ENCODE peak calls at places on chromosomes 11 and 22, in seven cellular contexts. M is BE2C, Y is endothelial cell, K is H1, X is astrocyte of the spinal cord, T is prostate gland, J is stomach. U is an unnamed sample.

GRCh38 chr11:65334696-65335295 is 1.1 kb downstream of the DPF2 start:
- DNase-seq in M (no peak), Y (no peak), K (no peak), X (no peak), T (no peak), J (no peak), U (no peak)

GRCh38 chr11:43803766-43804165 is 76.9 kb upstream of the ALKBH3 start:
- DNase-seq in M (no peak), Y (no peak), K (no peak), X (no peak), T (no peak), J (no peak), U (no peak)

GRCh38 chr11:118662401-118663271 is 16.8 kb downstream of the TREH start:
- DNase-seq in M (no peak), Y (no peak), K (no peak), X (no peak), T (no peak), J (no peak), U (no peak)

GRCh38 chr11:14258177-14258935 is 100.6 kb downstream of the RRAS2 start:
- DNase-seq in M (no peak), Y (no peak), K (peak), X (peak), T (no peak), J (no peak), U (no peak)

GRCh38 chr11:70397336-70397982 is 870 bp upstream of the CTTN start:
- DNase-seq in M (no peak), Y (peak), K (peak), X (no peak), T (no peak), J (no peak), U (no peak)

GRCh38 chr11:89495951-89496350 is 4.8 kb upstream of the NOX4 start:
- DNase-seq in M (no peak), Y (no peak), K (no peak), X (peak), T (no peak), J (no peak), U (no peak)

GRCh38 chr11:75174781-75175370 is 24.0 kb downstream of the SLCO2B1 start:
- DNase-seq in M (no peak), Y (no peak), K (no peak), X (no peak), T (no peak), J (no peak), U (no peak)

GRCh38 chr22:44196731-44197131 is 16.0 kb downstream of the PARVG start:
- DNase-seq in M (no peak), Y (no peak), K (no peak), X (no peak), T (no peak), J (no peak), U (no peak)

GRCh38 chr11:118152552-118153471 is at the start of gene SCN4B:
- DNase-seq in M (peak), Y (peak), K (peak), X (peak), T (peak), J (peak), U (no peak)

GRCh38 chr11:31779268-31779879 is 31.7 kb downstream of the PAX6 start:
- DNase-seq in M (no peak), Y (no peak), K (no peak), X (peak), T (no peak), J (no peak), U (no peak)

GRCh38 chr11:124068711-124069110 is 27.6 kb upstream of the OR10G7 start:
- DNase-seq in M (no peak), Y (no peak), K (no peak), X (no peak), T (no peak), J (no peak), U (no peak)

DNA sequence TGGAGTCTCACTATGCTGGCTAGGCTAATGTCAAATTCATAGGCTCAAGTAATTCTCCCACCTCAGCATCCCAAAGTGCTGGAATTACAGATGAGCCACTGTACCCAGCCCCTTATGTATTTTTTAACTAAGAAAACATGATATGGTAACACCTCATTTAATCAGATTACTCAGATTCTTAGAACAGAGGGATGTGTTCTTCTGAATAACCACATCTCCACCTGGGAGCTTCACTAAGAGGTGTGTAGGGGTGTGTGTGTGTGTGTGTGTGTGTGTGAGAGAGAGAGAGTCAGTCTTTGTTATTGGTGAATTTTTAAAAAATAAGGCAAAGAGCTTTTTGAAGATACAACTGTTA is 103.0 kb downstream of the USP35 start:
- DNase-seq in M (no peak), Y (no peak), K (no peak), X (no peak), T (no peak), J (no peak), U (no peak)
- TF ChIP-seq CTCF in M (no peak), Y (no peak), K (no peak), X (no peak), T (no peak), J (no peak), U (no peak)

DNA sequence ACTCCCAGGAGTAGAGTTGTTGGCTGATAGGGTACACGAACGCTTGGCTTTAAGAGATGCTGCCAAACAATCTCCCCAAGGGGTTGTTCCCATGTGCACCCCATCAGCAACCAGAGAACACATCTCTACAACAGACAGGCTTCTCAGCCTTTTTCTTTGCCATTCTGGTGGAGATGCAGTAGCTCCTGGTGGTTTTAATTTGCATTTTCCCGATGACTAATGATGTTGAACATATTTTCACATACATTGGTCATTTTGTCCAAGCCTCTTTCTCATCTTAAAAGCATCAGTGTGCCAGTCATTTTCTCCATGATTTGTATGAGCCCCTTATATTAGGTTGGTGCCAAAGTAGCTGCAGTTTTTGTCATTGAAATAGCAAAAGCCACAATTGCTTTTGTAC is 21.8 kb downstream of the DHCR7 start:
- DNase-seq in M (no peak), Y (no peak), K (no peak), X (no peak), T (no peak), J (no peak), U (no peak)
- TF ChIP-seq CTCF in M (no peak), Y (peak), K (no peak), X (no peak), T (no peak), J (no peak), U (no peak)

GRCh38 chr22:17267661-17268330 is 48.6 kb upstream of the ADA2 start:
- DNase-seq in M (no peak), Y (no peak), K (no peak), X (no peak), T (no peak), J (no peak), U (no peak)

GRCh38 chr22:17269607-17270261 is 50.5 kb upstream of the ADA2 start:
- DNase-seq in M (no peak), Y (no peak), K (no peak), X (no peak), T (no peak), J (no peak), U (no peak)

GRCh38 chr22:17269224-17269606 is 50.0 kb upstream of the ADA2 start:
- DNase-seq in M (no peak), Y (no peak), K (no peak), X (no peak), T (no peak), J (no peak), U (no peak)

GRCh38 chr22:17266261-17266971 is 47.2 kb upstream of the ADA2 start:
- DNase-seq in M (peak), Y (peak), K (peak), X (peak), T (no peak), J (no peak), U (no peak)

DNA sequence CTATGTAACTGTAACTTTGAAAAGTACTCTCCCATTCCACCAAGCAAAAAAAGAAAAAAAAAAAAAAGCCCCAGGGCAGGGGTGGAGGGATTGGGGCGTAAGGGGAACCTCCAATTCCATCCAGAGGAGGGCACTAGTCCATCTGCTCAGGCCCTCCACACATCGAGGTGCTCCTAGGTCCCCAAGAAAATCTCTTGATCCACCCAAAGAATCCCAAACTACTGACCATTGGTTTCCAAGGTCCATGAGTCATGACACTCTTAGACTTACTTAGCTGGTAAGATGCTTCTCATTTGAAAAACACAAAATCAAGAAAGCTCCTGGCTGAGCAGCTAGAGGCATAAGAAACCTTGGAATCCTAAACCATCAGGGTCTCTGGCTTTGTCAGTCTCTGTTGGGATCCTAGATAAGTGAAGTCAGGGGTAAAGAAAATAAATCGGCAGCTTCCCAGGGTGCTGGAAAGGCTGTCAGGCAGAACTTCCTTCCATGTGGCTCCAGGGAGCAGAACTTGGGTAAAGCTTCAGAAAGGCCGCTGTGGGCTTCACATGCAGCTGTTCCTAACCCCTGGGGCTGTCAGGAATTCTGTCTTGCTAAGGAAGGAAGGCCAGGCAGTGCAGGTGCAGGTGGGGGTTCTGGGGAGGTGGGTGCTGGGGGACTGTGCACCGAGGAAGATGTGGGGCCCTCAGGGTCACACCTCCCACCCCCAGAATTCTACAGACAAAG is 49.4 kb upstream of the ADA2 start:
- DNase-seq in M (no peak), Y (no peak), K (no peak), X (no peak), T (no peak), J (no peak), U (no peak)
- TF ChIP-seq CTCF in M (peak), Y (no peak), K (peak), X (peak), T (no peak), J (no peak), U (no peak)

DNA sequence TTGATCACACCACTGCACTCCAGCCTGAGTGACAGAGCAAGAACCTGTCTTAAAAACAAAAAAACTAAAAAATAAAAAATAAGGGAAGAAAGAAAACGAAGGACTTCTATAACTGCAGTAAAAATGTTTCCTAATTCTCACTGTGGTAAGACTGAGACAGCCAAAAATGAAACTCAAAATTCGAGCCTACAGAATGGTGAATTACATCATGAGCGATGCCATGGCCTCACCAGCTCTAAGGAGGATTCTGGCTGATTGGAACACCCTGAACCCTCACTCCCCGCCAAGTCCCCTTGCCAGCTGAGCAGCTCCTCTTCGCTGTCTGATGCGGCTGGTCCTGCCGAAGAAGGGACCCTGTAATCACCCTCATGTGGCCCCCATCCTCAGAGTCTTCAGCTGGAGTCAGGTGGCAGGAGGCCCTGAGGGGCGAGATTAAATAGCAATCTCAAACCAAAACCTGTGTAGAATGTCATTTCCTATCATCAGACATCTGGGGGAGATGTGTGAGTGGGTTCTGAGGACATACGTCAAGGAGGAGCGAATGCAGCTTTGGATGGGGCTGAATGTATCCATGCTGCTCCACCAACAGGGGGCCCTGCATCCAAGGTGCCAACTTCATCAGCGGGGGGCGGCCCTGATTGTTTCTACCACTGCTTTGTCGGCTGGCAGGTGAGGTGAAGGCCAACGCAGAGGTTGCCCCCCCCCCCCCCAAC is 29.2 kb downstream of the PDGFB start:
- DNase-seq in M (no peak), Y (no peak), K (peak), X (no peak), T (no peak), J (no peak), U (no peak)
- TF ChIP-seq CTCF in M (peak), Y (peak), K (peak), X (peak), T (no peak), J (peak), U (peak)

GRCh38 chr11:35553831-35554230 is 28.4 kb upstream of the PAMR1 start:
- DNase-seq in M (no peak), Y (no peak), K (no peak), X (peak), T (no peak), J (no peak), U (no peak)

GRCh38 chr11:35554491-35555237 is 29.2 kb upstream of the PAMR1 start:
- DNase-seq in M (no peak), Y (no peak), K (no peak), X (peak), T (no peak), J (no peak), U (no peak)

GRCh38 chr11:35559949-35560348 is 34.5 kb upstream of the PAMR1 start:
- DNase-seq in M (no peak), Y (no peak), K (no peak), X (no peak), T (no peak), J (no peak), U (no peak)

GRCh38 chr11:35555238-35555887 is 29.9 kb upstream of the PAMR1 start:
- DNase-seq in M (no peak), Y (no peak), K (no peak), X (peak), T (no peak), J (no peak), U (no peak)

GRCh38 chr11:35558468-35558867 is 33.1 kb upstream of the PAMR1 start:
- DNase-seq in M (no peak), Y (no peak), K (no peak), X (peak), T (no peak), J (no peak), U (no peak)
- TF ChIP-seq CTCF in M (no peak), Y (no peak), K (no peak), X (no peak), T (no peak), J (no peak), U (peak)

DNA sequence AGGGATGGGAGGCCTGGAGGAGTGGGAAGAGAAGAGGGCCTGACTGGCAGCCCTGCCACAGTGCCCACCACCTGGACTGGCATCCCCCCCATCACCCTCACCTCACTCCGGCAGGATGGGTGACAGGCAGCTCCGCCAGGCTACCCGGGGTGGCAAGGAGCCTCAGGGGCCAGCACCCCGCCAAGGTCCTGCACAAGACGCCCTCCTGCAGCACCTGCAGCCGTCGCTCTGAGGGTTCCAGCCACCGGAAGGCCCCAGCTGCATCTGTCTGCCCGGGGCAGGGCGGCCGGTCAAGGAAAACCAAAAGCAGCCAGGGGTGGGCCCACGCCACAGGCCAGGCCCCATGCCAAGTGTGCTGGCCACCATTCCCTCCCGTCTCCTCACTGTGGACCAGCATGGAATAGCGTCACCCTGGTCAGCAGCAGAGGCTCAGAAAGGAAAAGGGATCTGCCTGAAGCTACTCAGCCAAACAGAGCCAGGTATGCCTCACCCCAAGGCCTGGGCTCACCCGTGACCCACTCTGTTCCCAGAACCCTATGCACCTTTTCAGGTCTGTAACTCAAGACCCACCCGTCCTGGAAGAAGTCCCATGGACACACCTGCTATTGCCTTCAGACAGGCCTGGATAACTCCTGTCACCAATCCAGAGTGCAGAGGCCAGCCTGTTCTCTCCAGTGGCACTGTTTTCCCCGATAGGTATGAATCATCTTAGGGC is 7.0 kb downstream of the RHBDD3 start:
- DNase-seq in M (no peak), Y (no peak), K (no peak), X (no peak), T (no peak), J (no peak), U (no peak)
- TF ChIP-seq CTCF in M (no peak), Y (no peak), K (no peak), X (no peak), T (no peak), J (no peak), U (no peak)

DNA sequence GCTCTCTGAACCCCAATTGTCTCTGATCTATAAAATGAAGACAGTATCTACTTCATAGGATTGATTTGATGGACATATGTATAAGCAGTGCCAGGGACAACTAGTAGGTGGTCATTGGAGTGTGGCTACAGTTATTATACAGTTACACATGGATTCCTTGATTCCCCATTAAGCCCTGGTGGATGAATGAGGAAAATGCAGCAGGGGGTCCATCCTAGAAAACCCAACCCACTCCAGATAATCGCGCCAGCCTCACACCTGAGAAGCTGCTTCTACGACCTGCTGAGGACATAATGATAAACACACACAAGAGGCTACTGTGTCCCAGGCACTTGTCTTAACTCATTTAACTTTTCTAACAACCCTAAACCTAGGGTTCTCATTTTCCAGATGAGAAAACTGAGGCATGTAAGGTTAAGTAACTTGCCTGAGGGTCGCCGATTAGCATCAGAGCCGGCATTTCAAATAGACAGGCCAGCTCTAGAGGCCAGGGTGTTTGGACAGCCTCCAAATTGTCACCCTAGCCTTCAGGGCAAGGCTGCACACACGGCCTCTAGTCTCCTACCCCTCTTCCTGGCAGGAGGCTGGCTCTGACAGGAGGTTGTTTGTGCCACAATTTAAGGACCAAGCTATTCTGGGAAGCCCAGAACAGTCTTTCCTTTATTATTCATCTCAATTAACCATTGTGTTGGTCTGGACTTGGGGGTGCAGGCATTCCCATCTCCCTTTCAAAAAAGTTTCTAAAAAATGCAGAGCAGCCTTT is 3.8 kb upstream of the C11orf91 start:
- DNase-seq in M (no peak), Y (no peak), K (no peak), X (no peak), T (no peak), J (no peak), U (no peak)
- TF ChIP-seq CTCF in M (no peak), Y (no peak), K (no peak), X (no peak), T (no peak), J (no peak), U (peak)

GRCh38 chr11:73173755-73174494 is 31.8 kb upstream of the FCHSD2 start:
- DNase-seq in M (no peak), Y (no peak), K (no peak), X (no peak), T (no peak), J (peak), U (no peak)
- TF ChIP-seq CTCF in M (no peak), Y (no peak), K (no peak), X (no peak), T (no peak), J (no peak), U (no peak)

GRCh38 chr11:47177229-47177845 is 658 bp upstream of the ARFGAP2 start:
- DNase-seq in M (peak), Y (peak), K (peak), X (peak), T (peak), J (peak), U (no peak)
- TF ChIP-seq CTCF in M (peak), Y (peak), K (peak), X (peak), T (peak), J (peak), U (peak)